ENCODE peak calls at places on chromosomes 6 and 20, in five cellular contexts. X is left lung, M is PC-3, Z is endothelial cell of umbilical vein, J is OCI-LY7. Q is an unnamed sample. For H3K4me1, the result is how much of the 10 kb centered on the place peaks cover.

GRCh38 chr20:46725186-46726165 is 16.0 kb downstream of the SLC2A10 start:
- DNase-seq in X (no peak), M (no peak), Z (no peak), J (no peak), Q (no peak)

GRCh38 chr6:121522265-121522664 is 86.8 kb downstream of the GJA1 start:
- DNase-seq in X (no peak), M (peak), Z (peak), J (no peak), Q (peak)

GRCh38 chr6:12047792-12048432 is 35.8 kb downstream of the HIVEP1 start:
- DNase-seq in X (no peak), M (no peak), Z (no peak), J (peak), Q (no peak)

GRCh38 chr6:108275971-108276370 is 15.1 kb upstream of the SNX3 start:
- DNase-seq in X (no peak), M (no peak), Z (no peak), J (no peak), Q (no peak)

GRCh38 chr6:53706525-53706924 is 41.0 kb upstream of the KLHL31 start:
- DNase-seq in X (no peak), M (no peak), Z (peak), J (no peak), Q (no peak)

GRCh38 chr6:82178759-82179112 is 68.8 kb downstream of the IBTK start:
- DNase-seq in X (no peak), M (no peak), Z (no peak), J (no peak), Q (no peak)

GRCh38 chr20:35729283-35729807 is 12.7 kb downstream of the RBM39 start:
- DNase-seq in X (no peak), M (no peak), Z (no peak), J (no peak), Q (no peak)

GRCh38 chr20:23037017-23037481 is 1.9 kb downstream of the SSTR4 start:
- DNase-seq in X (no peak), M (no peak), Z (no peak), J (no peak), Q (no peak)

GRCh38 chr6:2507638-2508037 is 243.1 kb downstream of the MYLK4 start:
- DNase-seq in X (no peak), M (no peak), Z (no peak), J (no peak), Q (no peak)

GRCh38 chr20:57922701-57923100 is 212.9 kb upstream of the PMEPA1 start:
- DNase-seq in X (no peak), M (no peak), Z (no peak), J (no peak), Q (no peak)

GRCh38 chr6:37483502-37483901 is 16.2 kb downstream of the CCDC167 start:
- DNase-seq in X (no peak), M (peak), Z (no peak), J (no peak), Q (no peak)

GRCh38 chr20:3923818-3924217 is 34.6 kb downstream of the PANK2 start:
- DNase-seq in X (no peak), M (no peak), Z (no peak), J (no peak), Q (no peak)
- H3K4me1 ChIP-seq in X (under half), M (under half), Z (under half), J (under half), Q (under half)

DNA sequence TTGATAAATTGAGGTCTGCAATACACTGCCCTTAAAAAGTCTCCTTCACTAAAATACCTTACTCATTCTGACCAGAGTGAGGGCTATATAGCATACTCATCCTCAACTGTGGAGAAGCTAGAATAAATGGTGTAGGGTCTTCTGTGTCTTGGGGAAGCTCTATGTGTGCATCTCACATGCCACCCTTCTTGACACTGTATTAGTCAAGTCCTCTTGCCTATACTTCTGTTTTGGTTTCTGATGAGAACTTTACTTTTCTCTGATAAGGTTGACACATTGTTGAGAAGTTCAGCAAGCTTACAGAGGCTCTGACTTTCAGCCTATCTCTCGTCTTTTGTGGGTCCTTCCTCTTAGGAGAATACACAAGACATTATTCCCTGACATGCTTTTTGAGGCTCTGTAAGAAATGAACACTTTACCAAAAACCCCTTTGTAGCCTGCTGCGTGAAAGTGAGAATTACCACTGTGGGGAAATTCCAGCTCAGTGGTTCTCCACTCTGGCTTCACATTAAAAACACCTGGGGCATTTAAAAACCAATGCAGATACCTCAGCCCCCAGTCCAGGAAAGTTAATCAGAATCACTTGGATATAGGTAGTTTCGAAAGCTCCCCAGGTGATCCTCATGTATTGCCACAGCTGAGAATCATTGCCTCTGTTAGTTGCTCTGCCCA is 372.1 kb upstream of the HS3ST5 start:
- DNase-seq in X (no peak), M (no peak), Z (no peak), J (no peak), Q (no peak)
- H3K4me3 ChIP-seq in X (no peak), M (no peak), Z (no peak), J (no peak), Q (no peak)

DNA sequence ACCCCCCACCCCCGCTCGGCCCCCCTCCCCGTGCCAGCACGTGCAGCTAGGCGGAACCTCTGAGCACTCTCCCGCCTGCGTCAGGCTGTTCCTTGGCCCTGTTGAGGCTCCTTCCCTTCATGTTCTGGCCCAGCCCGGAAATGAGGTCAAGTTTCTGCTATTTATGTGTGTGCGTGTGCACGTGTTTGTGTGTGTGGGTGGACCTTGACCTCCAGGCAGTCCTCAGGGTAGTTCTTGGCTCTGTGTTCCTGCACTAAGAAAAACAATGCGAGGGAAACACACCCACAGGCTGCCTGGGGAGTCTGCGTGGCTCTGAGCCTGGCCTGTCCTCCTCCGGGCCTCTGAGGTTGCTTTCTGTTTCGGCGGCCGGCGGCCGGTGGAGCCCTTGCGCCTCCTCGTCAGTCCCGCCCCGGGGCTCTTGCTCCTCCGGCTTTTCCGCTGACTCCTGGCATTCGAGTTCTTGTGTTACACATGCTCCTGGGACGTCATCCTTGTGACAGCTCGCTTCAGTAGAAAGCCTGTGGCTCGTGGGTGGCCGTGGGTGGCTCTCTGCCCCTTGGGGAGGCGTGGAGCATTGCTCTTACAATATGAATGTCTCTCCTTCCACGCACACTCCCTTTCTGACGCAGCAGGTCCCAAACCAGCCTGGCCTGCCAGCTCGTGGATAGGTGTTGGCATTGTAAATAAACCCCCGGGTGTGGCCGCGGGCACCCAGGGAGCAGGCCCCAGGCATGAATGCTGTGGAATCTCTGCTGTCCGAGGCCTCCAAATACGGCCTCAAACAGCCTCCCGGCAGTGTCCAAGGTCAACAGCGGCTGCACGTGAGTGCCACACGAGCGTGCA is 10.0 kb downstream of the SLCO4A1 start:
- DNase-seq in X (peak), M (peak), Z (peak), J (peak), Q (peak)
- H3K4me1 ChIP-seq in X (under half), M (under half), Z (under half), J (half or more), Q (under half)

GRCh38 chr6:125802383-125802782 is 11.6 kb downstream of the NCOA7 start:
- DNase-seq in X (no peak), M (no peak), Z (no peak), J (no peak), Q (no peak)
- H3K4me3 ChIP-seq in X (no peak), M (no peak), Z (no peak), J (peak), Q (no peak)

Q was measured in SJSA1.